ENCODE peak calls at places on chromosomes 2 and 18, in four cellular contexts. V, F, T and X are unnamed samples.

GRCh38 chr2:218319813-218320360 is 27.6 kb upstream of the TMBIM1 start:
- DNase-seq in V (no peak), F (no peak), T (no peak), X (no peak)

GRCh38 chr2:44348385-44348784 is 12.9 kb downstream of the PREPL start:
- DNase-seq in V (no peak), F (no peak), T (no peak), X (no peak)

GRCh38 chr2:231030725-231031124 is 6.6 kb upstream of the C2orf72 start:
- DNase-seq in V (no peak), F (no peak), T (no peak), X (no peak)

GRCh38 chr2:222959358-222959757 is 92.6 kb upstream of the KCNE4 start:
- DNase-seq in V (no peak), F (no peak), T (peak; percentile 45), X (no peak)

GRCh38 chr18:69401475-69402218 is 959 bp downstream of the DOK6 start:
- DNase-seq in V (no peak), F (no peak), T (no peak), X (peak; percentile 5)

GRCh38 chr2:215914777-215915165 is 98.6 kb downstream of the MREG start:
- DNase-seq in V (no peak), F (no peak), T (no peak), X (no peak)

GRCh38 chr18:48806551-48807261 is 144.1 kb downstream of the SMAD7 start:
- DNase-seq in V (no peak), F (peak; percentile 19), T (no peak), X (no peak)

GRCh38 chr18:10860937-10861336 is 288.4 kb downstream of the PIEZO2 start:
- DNase-seq in V (no peak), F (no peak), T (no peak), X (no peak)

GRCh38 chr2:89834306-89834705 is 1142.8 kb downstream of the RPIA start:
- DNase-seq in V (no peak), F (no peak), T (no peak), X (no peak)

GRCh38 chr2:127176371-127177311 is 43.5 kb downstream of the CYP27C1 start:
- DNase-seq in V (no peak), F (no peak), T (no peak), X (no peak)

GRCh38 chr2:219684721-219685689 is 57.6 kb downstream of the SLC4A3 start:
- DNase-seq in V (peak; percentile 66), F (peak; percentile 51), T (peak; percentile 61), X (peak; percentile 46)

GRCh38 chr18:47557160-47557559 is 305.7 kb upstream of the SKOR2 start:
- DNase-seq in V (no peak), F (no peak), T (no peak), X (no peak)

GRCh38 chr2:23661276-23662050 is 265.5 kb downstream of the ATAD2B start:
- DNase-seq in V (no peak), F (no peak), T (no peak), X (no peak)

GRCh38 chr18:48543228-48543627 is 4.4 kb downstream of the CTIF start:
- DNase-seq in V (no peak), F (peak; percentile 36), T (peak; percentile 65), X (no peak)

GRCh38 chr2:39642054-39642742 is 23.5 kb upstream of the TMEM178A start:
- DNase-seq in V (no peak), F (no peak), T (peak; percentile 80), X (no peak)

GRCh38 chr2:45607701-45608100 is 3.4 kb downstream of the SRBD1 start:
- DNase-seq in V (no peak), F (peak; percentile 55), T (peak; percentile 45), X (no peak)

GRCh38 chr2:169768262-169768995 is 30.2 kb upstream of the SSB start:
- DNase-seq in V (no peak), F (no peak), T (no peak), X (peak; percentile 22)

GRCh38 chr18:23306842-23307241 is 146.2 kb upstream of the RIOK3 start:
- DNase-seq in V (peak; percentile 44), F (no peak), T (no peak), X (no peak)

GRCh38 chr18:56770097-56770496 is 118.9 kb downstream of the WDR7 start:
- DNase-seq in V (no peak), F (no peak), T (no peak), X (no peak)

GRCh38 chr2:61966087-61966727 is 60.7 kb downstream of the COMMD1 start:
- DNase-seq in V (no peak), F (no peak), T (no peak), X (no peak)

GRCh38 chr2:65436169-65436824 is 3.9 kb upstream of the SPRED2 start:
- DNase-seq in V (no peak), F (peak; percentile 85), T (peak; percentile 89), X (peak; percentile 36)
- TF ChIP-seq POLR2A in V (peak; percentile 19), F (peak; percentile 89), T (peak; percentile 79), X (no peak)

GRCh38 chr2:33238111-33238510 is 238.3 kb upstream of the RASGRP3 start:
- DNase-seq in V (no peak), F (no peak), T (no peak), X (no peak)
- TF ChIP-seq TAF1 in V (no peak), F (no peak), T (no peak), X (no peak)

GRCh38 chr2:207711750-207712487 is 479 bp downstream of the CCNYL1 start:
- DNase-seq in V (no peak), F (peak; percentile 29), T (no peak), X (peak; percentile 57)
- TF ChIP-seq POLR2A in V (peak; percentile 44), F (no peak), T (no peak), X (no peak)

GRCh38 chr2:28273751-28274150 is 118.9 kb upstream of the FOSL2 start:
- DNase-seq in V (no peak), F (no peak), T (no peak), X (no peak)

GRCh38 chr2:28276807-28277206 is 115.9 kb upstream of the FOSL2 start:
- DNase-seq in V (no peak), F (no peak), T (no peak), X (no peak)

GRCh38 chr2:28277466-28277865 is 115.2 kb upstream of the FOSL2 start:
- DNase-seq in V (no peak), F (no peak), T (no peak), X (no peak)

GRCh38 chr2:28274911-28275685 is 117.6 kb upstream of the FOSL2 start:
- DNase-seq in V (no peak), F (no peak), T (no peak), X (no peak)

DNA sequence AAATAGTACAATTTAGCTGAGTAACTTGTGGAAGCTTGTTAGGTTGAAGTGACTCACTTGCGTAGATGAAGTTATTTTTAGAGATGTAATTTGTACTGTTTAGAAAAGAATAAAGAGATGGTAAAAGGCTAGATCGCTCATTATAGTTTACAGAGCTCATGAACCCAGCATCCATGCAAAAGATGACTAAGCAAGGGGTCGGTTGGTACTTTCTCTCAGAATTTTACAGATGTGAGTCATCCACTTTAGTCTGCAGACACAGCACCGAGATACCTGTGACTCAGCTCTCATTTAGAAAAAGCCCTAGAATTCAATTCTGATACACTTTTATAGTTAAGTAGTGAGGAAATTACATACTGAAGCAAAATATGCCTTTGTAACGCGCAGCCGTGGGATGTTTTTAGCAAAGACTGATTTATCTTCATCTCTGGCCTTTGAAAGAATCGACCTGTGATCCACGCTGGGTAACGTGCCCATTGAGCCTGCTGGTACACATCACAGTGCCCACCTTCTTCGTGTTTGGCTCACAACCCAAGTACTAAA is 116.5 kb upstream of the FOSL2 start:
- DNase-seq in V (peak; percentile 44), F (peak; percentile 52), T (no peak), X (no peak)
- TF ChIP-seq TAF1 in V (no peak), F (no peak), T (no peak), X (no peak)

DNA sequence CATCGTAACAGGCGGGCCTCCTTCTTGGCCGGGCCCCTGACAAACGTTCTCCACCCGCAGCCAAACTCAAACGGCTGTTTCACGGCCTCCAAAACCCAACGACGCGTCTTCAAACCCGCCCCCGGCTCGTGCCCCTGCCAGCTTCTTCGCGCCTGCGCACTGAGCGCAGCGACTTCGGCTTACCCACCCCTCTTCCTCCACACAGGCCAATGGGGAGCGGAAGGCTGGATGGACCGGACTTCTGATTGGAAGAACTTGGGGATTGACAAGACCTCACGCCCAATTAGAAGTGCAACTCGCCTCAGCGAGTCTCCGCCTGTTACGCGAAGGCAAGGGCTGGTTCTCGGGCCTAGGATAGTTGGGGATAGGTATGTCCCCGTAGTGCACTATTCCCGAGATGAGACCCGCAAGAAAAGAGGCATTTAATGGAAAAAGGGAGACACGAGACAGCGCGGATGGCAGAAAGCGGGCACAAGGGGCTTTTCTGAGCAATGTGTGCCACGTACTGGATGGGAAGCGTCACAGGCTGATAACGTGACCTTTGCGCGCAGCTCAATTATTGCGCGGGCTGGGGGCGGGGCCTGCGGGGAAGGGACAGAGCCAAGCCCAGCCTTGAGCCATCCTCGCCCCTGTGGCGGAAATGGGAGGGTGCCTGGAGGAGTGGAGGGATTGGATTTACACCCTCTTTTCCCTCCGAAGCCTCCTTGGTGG is at the start of gene LAPTM4A:
- DNase-seq in V (peak; percentile 99), F (peak; percentile 98), T (peak; percentile 100), X (peak; percentile 88)
- TF ChIP-seq POLR2A in V (peak; percentile 83), F (peak; percentile 91), T (peak; percentile 98), X (peak; percentile 80)

GRCh38 chr18:2223859-2224258 is 347.4 kb downstream of the METTL4 start:
- DNase-seq in V (no peak), F (no peak), T (peak; percentile 11), X (no peak)

GRCh38 chr18:2223394-2223793 is 347.9 kb downstream of the METTL4 start:
- DNase-seq in V (no peak), F (no peak), T (no peak), X (no peak)

GRCh38 chr18:2218101-2218500 is 353.2 kb downstream of the METTL4 start:
- DNase-seq in V (no peak), F (no peak), T (no peak), X (no peak)

GRCh38 chr18:2222270-2223185 is 348.8 kb downstream of the METTL4 start:
- DNase-seq in V (no peak), F (no peak), T (no peak), X (no peak)
- TF ChIP-seq TAF1 in V (no peak), F (no peak), T (no peak), X (no peak)

GRCh38 chr18:35240664-35241522 is at the start of gene ZNF397:
- DNase-seq in V (peak; percentile 73), F (peak; percentile 99), T (peak; percentile 94), X (peak; percentile 84)
- TF ChIP-seq POLR2A in V (peak; percentile 97), F (peak; percentile 97), T (peak; percentile 85), X (peak; percentile 94)

GRCh38 chr2:72887836-72888437 is 729 bp downstream of the SPR start:
- DNase-seq in V (no peak), F (peak; percentile 82), T (peak; percentile 89), X (peak; percentile 46)
- TF ChIP-seq TAF1 in V (no peak), F (no peak), T (no peak), X (no peak)